ENCODE peak calls at places on chromosomes 16 and 17, in six cellular contexts. R, T, I, Z, L and S are unnamed samples.

GRCh38 chr17:78933959-78934568 is 8.9 kb upstream of the TIMP2 start:
- DNase-seq in R (peak; percentile 100), T (no peak), I (peak; percentile 94), Z (peak; percentile 63), L (no peak), S (peak; percentile 86)

GRCh38 chr17:56674401-56674925 is 81.0 kb downstream of the NOG start:
- DNase-seq in R (no peak), T (no peak), I (no peak), Z (no peak), L (no peak), S (no peak)

GRCh38 chr17:32520737-32521399 is 34.1 kb downstream of the CDK5R1 start:
- DNase-seq in R (no peak), T (no peak), I (no peak), Z (no peak), L (no peak), S (no peak)

GRCh38 chr17:72222571-72222970 is 101.8 kb downstream of the SOX9 start:
- DNase-seq in R (no peak), T (no peak), I (no peak), Z (no peak), L (no peak), S (no peak)

GRCh38 chr17:42441717-42442565 is 16.7 kb upstream of the ATP6V0A1 start:
- DNase-seq in R (no peak), T (no peak), I (no peak), Z (no peak), L (no peak), S (no peak)

GRCh38 chr16:70685938-70686375 is at the start of gene MTSS2:
- DNase-seq in R (peak; percentile 85), T (no peak), I (peak; percentile 71), Z (peak; percentile 83), L (peak; percentile 93), S (peak; percentile 97)

GRCh38 chr17:4796550-4796915 is 569 bp downstream of the PSMB6 start:
- DNase-seq in R (peak; percentile 35), T (no peak), I (peak; percentile 65), Z (peak; percentile 63), L (peak; percentile 52), S (peak; percentile 75)

GRCh38 chr17:42378597-42379594 is 9.3 kb downstream of the STAT3 start:
- DNase-seq in R (peak; percentile 34), T (peak; percentile 41), I (no peak), Z (no peak), L (no peak), S (no peak)

GRCh38 chr16:8505327-8505991 is 84.9 kb downstream of the TMEM114 start:
- DNase-seq in R (no peak), T (no peak), I (no peak), Z (no peak), L (no peak), S (no peak)

GRCh38 chr17:65558311-65558682 is 3.2 kb downstream of the AXIN2 start:
- DNase-seq in R (no peak), T (no peak), I (no peak), Z (no peak), L (no peak), S (no peak)

GRCh38 chr17:64504769-64505319 is 1.2 kb downstream of the DDX5 start:
- DNase-seq in R (peak; percentile 75), T (no peak), I (peak; percentile 45), Z (no peak), L (no peak), S (no peak)

GRCh38 chr17:51636291-51636690 is 375.9 kb downstream of the UTP18 start:
- DNase-seq in R (no peak), T (no peak), I (peak; percentile 39), Z (peak; percentile 49), L (no peak), S (no peak)

GRCh38 chr17:29390856-29391631 is 881 bp downstream of the TAOK1 start:
- DNase-seq in R (peak; percentile 42), T (no peak), I (peak; percentile 38), Z (peak; percentile 78), L (peak; percentile 37), S (peak; percentile 52)

DNA sequence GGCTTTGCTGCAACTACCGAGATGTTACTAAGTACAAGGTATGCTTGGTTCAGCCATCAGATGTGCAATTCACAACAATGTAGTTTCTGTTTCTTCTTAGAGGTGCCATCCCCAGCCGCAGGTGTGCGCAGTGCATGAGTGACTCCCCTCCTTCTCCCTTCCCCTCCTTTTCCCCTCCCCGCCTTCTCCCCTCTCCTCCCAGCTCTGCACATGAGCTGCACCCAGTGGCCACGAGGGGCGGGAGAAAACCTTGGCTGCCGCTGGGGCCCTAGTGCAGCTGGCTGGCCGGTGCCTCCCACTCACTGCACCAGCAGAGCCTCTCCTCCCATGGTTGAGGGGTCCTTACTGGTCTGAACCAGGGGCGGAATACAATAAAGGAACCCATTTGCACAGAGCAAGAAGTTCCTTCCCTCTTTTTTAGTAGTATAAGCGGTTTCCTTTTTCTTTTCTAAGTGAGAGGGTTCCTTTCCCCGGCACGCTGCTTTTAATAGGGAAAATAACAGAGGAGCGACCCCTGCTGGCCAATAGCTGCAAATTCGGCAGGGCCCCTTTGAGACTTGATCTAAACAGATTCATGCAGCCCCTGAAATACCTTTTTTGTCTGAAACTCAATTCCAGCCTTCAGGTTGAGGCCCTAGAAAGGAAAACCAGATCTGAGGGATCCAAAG is 7.8 kb upstream of the CCL15 start:
- DNase-seq in R (peak; percentile 12), T (no peak), I (peak; percentile 25), Z (peak; percentile 69), L (peak; percentile 77), S (peak; percentile 10)
- TF ChIP-seq RFX5 in R (no peak), T (no peak), I (no peak), Z (no peak), L (no peak), S (no peak)

GRCh38 chr17:7352910-7353635 is 1.1 kb downstream of the KCTD11 start:
- DNase-seq in R (no peak), T (no peak), I (no peak), Z (no peak), L (no peak), S (no peak)

GRCh38 chr17:7356072-7356549 is 1.2 kb downstream of the TMEM95 start:
- DNase-seq in R (peak; percentile 53), T (no peak), I (peak; percentile 92), Z (peak; percentile 97), L (peak; percentile 83), S (peak; percentile 91)

GRCh38 chr17:7355053-7355452 is at the start of gene TMEM95:
- DNase-seq in R (no peak), T (no peak), I (no peak), Z (no peak), L (no peak), S (no peak)

GRCh38 chr17:7352559-7352889 is 562 bp downstream of the KCTD11 start:
- DNase-seq in R (no peak), T (no peak), I (no peak), Z (no peak), L (no peak), S (no peak)

DNA sequence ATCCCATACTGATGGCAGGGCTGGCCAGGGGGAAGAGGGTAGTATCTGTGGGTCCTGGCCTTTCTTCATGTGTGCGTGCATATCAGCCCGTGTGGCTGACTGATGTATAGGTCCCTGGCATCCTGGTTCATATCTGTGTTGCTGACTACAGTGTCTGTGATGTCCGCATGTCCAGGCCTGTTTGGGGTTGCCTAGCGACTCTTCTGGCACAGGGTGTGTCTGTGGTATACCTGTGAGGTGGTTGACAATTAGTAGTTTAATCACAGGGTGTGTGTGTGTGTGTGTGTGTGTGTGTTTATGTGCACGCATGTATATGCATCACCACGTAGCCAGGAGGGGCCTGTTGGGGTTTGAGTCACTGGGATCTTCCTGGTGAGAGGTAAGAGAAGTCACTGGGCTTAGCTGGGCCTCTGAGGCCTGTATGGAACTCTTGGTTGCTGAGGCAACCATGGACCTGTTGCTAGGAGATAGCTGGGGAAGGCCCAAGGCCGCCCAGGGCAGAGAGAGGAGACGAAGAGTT is 634 bp upstream of the TMEM95 start:
- DNase-seq in R (peak; percentile 80), T (no peak), I (peak; percentile 42), Z (no peak), L (no peak), S (no peak)
- TF ChIP-seq RFX5 in R (no peak), T (no peak), I (no peak), Z (no peak), L (no peak), S (no peak)

GRCh38 chr17:36942631-36943125 is 5.4 kb downstream of the LHX1 start:
- DNase-seq in R (no peak), T (no peak), I (no peak), Z (no peak), L (no peak), S (peak; percentile 58)

GRCh38 chr17:36942031-36942599 is 4.8 kb downstream of the LHX1 start:
- DNase-seq in R (no peak), T (no peak), I (no peak), Z (peak; percentile 80), L (no peak), S (peak; percentile 76)

GRCh38 chr17:36940313-36941264 is 3.3 kb downstream of the LHX1 start:
- DNase-seq in R (no peak), T (no peak), I (no peak), Z (peak; percentile 64), L (no peak), S (no peak)

GRCh38 chr17:36939944-36940312 is 2.7 kb downstream of the LHX1 start:
- DNase-seq in R (no peak), T (no peak), I (no peak), Z (no peak), L (no peak), S (no peak)

GRCh38 chr17:36941265-36942021 is 4.2 kb downstream of the LHX1 start:
- DNase-seq in R (no peak), T (no peak), I (no peak), Z (peak; percentile 74), L (no peak), S (no peak)
- TF ChIP-seq RFX5 in R (no peak), T (no peak), I (no peak), Z (no peak), L (no peak), S (no peak)

GRCh38 chr16:51535591-51535990 is 384.5 kb upstream of the SALL1 start:
- DNase-seq in R (no peak), T (no peak), I (no peak), Z (no peak), L (no peak), S (no peak)

GRCh38 chr16:51542856-51543510 is 391.9 kb upstream of the SALL1 start:
- DNase-seq in R (no peak), T (no peak), I (no peak), Z (no peak), L (no peak), S (peak; percentile 26)

GRCh38 chr16:51540259-51540658 is 389.2 kb upstream of the SALL1 start:
- DNase-seq in R (peak; percentile 29), T (no peak), I (no peak), Z (no peak), L (no peak), S (no peak)

DNA sequence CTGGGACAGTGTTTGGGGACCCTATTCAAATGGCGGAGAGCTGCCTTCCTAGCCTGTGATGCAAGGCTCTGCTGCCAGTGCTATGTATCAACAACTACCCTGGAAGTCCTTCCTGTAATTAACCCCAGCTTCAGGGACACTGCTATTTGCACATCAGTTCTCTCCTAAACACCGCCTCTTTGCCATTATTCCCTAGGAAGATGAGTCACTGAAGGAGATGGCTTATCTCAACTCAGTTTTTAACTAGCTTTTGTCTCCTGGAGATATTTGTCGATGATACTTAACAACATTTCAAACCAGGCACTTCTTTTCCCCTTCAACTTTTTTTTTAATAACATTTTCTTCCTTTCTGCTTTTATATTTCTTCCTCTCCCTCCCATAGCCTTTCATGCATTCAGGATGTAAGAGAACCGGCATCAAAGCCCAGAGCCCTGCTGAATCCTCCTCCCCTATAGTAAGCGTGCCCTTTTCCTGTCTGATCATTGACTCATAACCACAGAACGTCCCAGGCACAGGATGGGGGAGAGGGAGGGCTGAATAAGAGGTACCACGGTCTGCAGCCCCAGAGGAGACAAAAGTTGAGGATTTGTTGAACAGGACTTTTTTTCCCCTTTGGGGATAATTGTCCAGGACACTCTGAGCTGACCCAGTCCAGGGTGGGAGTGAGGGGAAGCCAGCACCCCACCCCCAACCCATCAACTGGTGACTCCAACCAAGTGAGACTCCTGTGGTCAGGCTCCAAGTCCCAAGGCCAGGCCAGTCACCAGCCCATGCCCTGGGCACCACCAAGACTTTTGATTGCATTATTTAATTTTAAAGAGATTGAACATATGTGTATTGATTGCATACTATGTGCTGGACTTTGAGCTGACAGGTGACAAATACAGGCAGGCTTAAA is 387.9 kb upstream of the SALL1 start:
- DNase-seq in R (peak; percentile 92), T (no peak), I (peak; percentile 88), Z (no peak), L (no peak), S (peak; percentile 13)
- TF ChIP-seq RFX5 in R (no peak), T (no peak), I (no peak), Z (no peak), L (no peak), S (no peak)